ENCODE peak calls at places on chromosomes 3 and 15, in eight cellular contexts. E, H, U, B, X, Y, D and P are unnamed samples.

GRCh38 chr15:80744826-80745225 is 34.3 kb upstream of the CEMIP start:
- DNase-seq in E (peak), H (no peak), U (no peak), B (no peak), X (no peak), Y (no peak), D (no peak), P (no peak)

GRCh38 chr3:14876942-14877341 is 58.2 kb downstream of the FGD5 start:
- DNase-seq in E (no peak), H (no peak), U (no peak), B (no peak), X (no peak), Y (no peak), D (no peak), P (no peak)

GRCh38 chr3:181741428-181741827 is 29.7 kb downstream of the SOX2 start:
- DNase-seq in E (no peak), H (no peak), U (no peak), B (no peak), X (no peak), Y (no peak), D (no peak), P (no peak)

GRCh38 chr3:85584779-85585356 is 626.1 kb downstream of the CADM2 start:
- DNase-seq in E (no peak), H (no peak), U (no peak), B (no peak), X (no peak), Y (no peak), D (no peak), P (no peak)

GRCh38 chr15:23416349-23417276 is 30.4 kb downstream of the GOLGA6L2 start:
- DNase-seq in E (no peak), H (no peak), U (no peak), B (no peak), X (no peak), Y (no peak), D (no peak), P (no peak)

GRCh38 chr3:29763115-29763514 is 482.2 kb downstream of the RBMS3 start:
- DNase-seq in E (no peak), H (no peak), U (no peak), B (no peak), X (no peak), Y (no peak), D (no peak), P (no peak)

GRCh38 chr3:182986021-182986420 is 5.7 kb upstream of the DCUN1D1 start:
- DNase-seq in E (no peak), H (no peak), U (no peak), B (no peak), X (no peak), Y (no peak), D (no peak), P (no peak)

GRCh38 chr3:112531358-112531781 is 30.4 kb downstream of the ATG3 start:
- DNase-seq in E (peak), H (peak), U (no peak), B (no peak), X (no peak), Y (peak), D (no peak), P (no peak)

GRCh38 chr3:27322634-27323033 is 46.5 kb downstream of the NEK10 start:
- DNase-seq in E (no peak), H (no peak), U (no peak), B (no peak), X (no peak), Y (no peak), D (no peak), P (no peak)

GRCh38 chr3:128166971-128167453 is 13.7 kb downstream of the EEFSEC start:
- DNase-seq in E (no peak), H (no peak), U (no peak), B (no peak), X (no peak), Y (no peak), D (no peak), P (no peak)

GRCh38 chr3:188135271-188135670 is 18.7 kb upstream of the LPP start:
- DNase-seq in E (no peak), H (no peak), U (no peak), B (no peak), X (no peak), Y (no peak), D (no peak), P (no peak)

GRCh38 chr15:83746231-83746630 is 92.3 kb downstream of the ADAMTSL3 start:
- DNase-seq in E (peak), H (no peak), U (no peak), B (no peak), X (no peak), Y (no peak), D (no peak), P (no peak)

GRCh38 chr3:120506076-120506827 is 55.5 kb upstream of the FSTL1 start:
- DNase-seq in E (peak), H (no peak), U (no peak), B (no peak), X (no peak), Y (no peak), D (no peak), P (no peak)

GRCh38 chr15:76501726-76502125 is 165.2 kb downstream of the ISL2 start:
- DNase-seq in E (peak), H (no peak), U (no peak), B (no peak), X (no peak), Y (no peak), D (no peak), P (no peak)

GRCh38 chr15:57133127-57133968 is 214.9 kb downstream of the TCF12 start:
- DNase-seq in E (no peak), H (peak), U (no peak), B (no peak), X (no peak), Y (no peak), D (no peak), P (peak)

GRCh38 chr15:29110176-29110575 is 159.4 kb downstream of the NSMCE3 start:
- DNase-seq in E (no peak), H (no peak), U (no peak), B (no peak), X (no peak), Y (no peak), D (no peak), P (no peak)

GRCh38 chr3:33645060-33645841 is 72.8 kb downstream of the CLASP2 start:
- DNase-seq in E (peak), H (no peak), U (no peak), B (no peak), X (no peak), Y (no peak), D (no peak), P (no peak)

GRCh38 chr3:148796799-148797198 is 30.8 kb upstream of the CPB1 start:
- DNase-seq in E (no peak), H (no peak), U (no peak), B (no peak), X (no peak), Y (no peak), D (no peak), P (no peak)

GRCh38 chr3:119294402-119294888 is 262 bp downstream of the ARHGAP31 start:
- DNase-seq in E (no peak), H (peak), U (no peak), B (no peak), X (no peak), Y (no peak), D (peak), P (no peak)

GRCh38 chr3:169931747-169932520 is 20.6 kb downstream of the SAMD7 start:
- DNase-seq in E (no peak), H (peak), U (no peak), B (no peak), X (no peak), Y (no peak), D (no peak), P (no peak)

GRCh38 chr3:29601861-29602585 is 321.2 kb downstream of the RBMS3 start:
- DNase-seq in E (peak), H (no peak), U (no peak), B (no peak), X (no peak), Y (no peak), D (no peak), P (no peak)

GRCh38 chr15:41501961-41502786 is 8.5 kb downstream of the ITPKA start:
- DNase-seq in E (no peak), H (peak), U (peak), B (no peak), X (no peak), Y (no peak), D (no peak), P (no peak)

GRCh38 chr3:140552898-140553297 is 125.0 kb upstream of the TRIM42 start:
- DNase-seq in E (peak), H (no peak), U (no peak), B (no peak), X (no peak), Y (no peak), D (no peak), P (no peak)

GRCh38 chr15:67783303-67783702 is 42.0 kb upstream of the SKOR1 start:
- DNase-seq in E (no peak), H (peak), U (no peak), B (no peak), X (no peak), Y (no peak), D (peak), P (no peak)

GRCh38 chr3:171349392-171349791 is 110.8 kb downstream of the TNIK start:
- DNase-seq in E (no peak), H (no peak), U (no peak), B (no peak), X (no peak), Y (no peak), D (no peak), P (no peak)

GRCh38 chr3:56339671-56340070 is 128.6 kb downstream of the ERC2 start:
- DNase-seq in E (no peak), H (no peak), U (no peak), B (no peak), X (no peak), Y (no peak), D (no peak), P (no peak)

GRCh38 chr3:50610181-50610971 is 1.2 kb downstream of the CISH start:
- DNase-seq in E (no peak), H (no peak), U (no peak), B (no peak), X (no peak), Y (no peak), D (no peak), P (no peak)

GRCh38 chr3:4722103-4722502 is 229.0 kb downstream of the ITPR1 start:
- DNase-seq in E (peak), H (peak), U (no peak), B (no peak), X (no peak), Y (no peak), D (no peak), P (no peak)

GRCh38 chr3:74546426-74546825 is 68.0 kb downstream of the CNTN3 start:
- DNase-seq in E (peak), H (no peak), U (no peak), B (no peak), X (no peak), Y (no peak), D (no peak), P (no peak)

GRCh38 chr3:66261318-66261717 is 40.5 kb downstream of the SLC25A26 start:
- DNase-seq in E (peak), H (no peak), U (no peak), B (no peak), X (no peak), Y (no peak), D (no peak), P (no peak)

GRCh38 chr3:9402410-9403228 is 5.2 kb downstream of the SETD5 start:
- DNase-seq in E (peak), H (no peak), U (peak), B (peak), X (no peak), Y (no peak), D (no peak), P (no peak)

GRCh38 chr15:33160054-33160453 is 34.5 kb downstream of the FMN1 start:
- DNase-seq in E (no peak), H (no peak), U (no peak), B (no peak), X (no peak), Y (no peak), D (no peak), P (no peak)

GRCh38 chr3:123880998-123881561 is 3.1 kb downstream of the MYLK start:
- DNase-seq in E (peak), H (no peak), U (peak), B (no peak), X (no peak), Y (peak), D (no peak), P (no peak)

GRCh38 chr3:150721285-150722130 is 17.8 kb upstream of the ERICH6 start:
- DNase-seq in E (peak), H (peak), U (no peak), B (no peak), X (peak), Y (peak), D (no peak), P (peak)

GRCh38 chr3:197406266-197406665 is 107.9 kb upstream of the DLG1 start:
- DNase-seq in E (peak), H (no peak), U (no peak), B (peak), X (no peak), Y (no peak), D (no peak), P (no peak)

GRCh38 chr3:64530434-64531049 is 157.3 kb downstream of the ADAMTS9 start:
- DNase-seq in E (peak), H (peak), U (peak), B (peak), X (no peak), Y (no peak), D (no peak), P (no peak)

GRCh38 chr3:121724130-121724529 is 25.4 kb downstream of the GOLGB1 start:
- DNase-seq in E (no peak), H (peak), U (no peak), B (no peak), X (no peak), Y (no peak), D (no peak), P (no peak)